ENCODE peak calls at places on chromosomes 2 and 18, in nine cellular contexts. One of them, this sample, is unnamed.

GRCh38 chr2:66509326-66509811 is 74.4 kb downstream of the MEIS1 start:
- DNase-seq in EH: peak; percentile 64
- DNase-seq in choroid plexus epithelial cell: peak; percentile 32
- DNase-seq in cardiac fibroblast: peak; percentile 45
- DNase-seq in stimulated activated CD4-positive, alpha-beta T cell treated with anti-CD3 and anti-CD28 coated beads, Interleukin-1b, Interleukin-23, amount 100 ng/mL, for 24 hours: no peak
- DNase-seq in MG63: peak; percentile 8
- DNase-seq in amniotic stem cell: no peak
- DNase-seq in GM12892: no peak
- DNase-seq in SK-N-DZ: no peak
- DNase-seq in this sample: no peak

GRCh38 chr2:2147024-2147900 is 183.8 kb downstream of the MYT1L start:
- DNase-seq in MG63: no peak
- DNase-seq in amniotic stem cell: no peak
- DNase-seq in EH: no peak
- DNase-seq in SK-N-DZ: no peak
- DNase-seq in GM12892: no peak
- DNase-seq in stimulated activated CD4-positive, alpha-beta T cell treated with anti-CD3 and anti-CD28 coated beads, Interleukin-1b, Interleukin-23, amount 100 ng/mL, for 24 hours: no peak
- DNase-seq in choroid plexus epithelial cell: no peak
- DNase-seq in cardiac fibroblast: no peak
- DNase-seq in this sample: no peak

GRCh38 chr2:23411752-23412431 is 26.9 kb downstream of the KLHL29 start:
- DNase-seq in MG63: peak; percentile 66
- DNase-seq in cardiac fibroblast: peak; percentile 99
- DNase-seq in amniotic stem cell: peak; percentile 56
- DNase-seq in SK-N-DZ: no peak
- DNase-seq in stimulated activated CD4-positive, alpha-beta T cell treated with anti-CD3 and anti-CD28 coated beads, Interleukin-1b, Interleukin-23, amount 100 ng/mL, for 24 hours: no peak
- DNase-seq in choroid plexus epithelial cell: peak; percentile 80
- DNase-seq in EH: peak; percentile 97
- DNase-seq in GM12892: no peak
- DNase-seq in this sample: no peak

GRCh38 chr18:73545497-73545896 is 602.1 kb downstream of the FBXO15 start:
- DNase-seq in GM12892: no peak
- DNase-seq in cardiac fibroblast: no peak
- DNase-seq in stimulated activated CD4-positive, alpha-beta T cell treated with anti-CD3 and anti-CD28 coated beads, Interleukin-1b, Interleukin-23, amount 100 ng/mL, for 24 hours: no peak
- DNase-seq in SK-N-DZ: no peak
- DNase-seq in choroid plexus epithelial cell: no peak
- DNase-seq in MG63: no peak
- DNase-seq in amniotic stem cell: no peak
- DNase-seq in EH: no peak
- DNase-seq in this sample: no peak

GRCh38 chr2:127081826-127082633 is 24.9 kb downstream of the BIN1 start:
- DNase-seq in GM12892: peak; percentile 71
- DNase-seq in cardiac fibroblast: no peak
- DNase-seq in choroid plexus epithelial cell: peak; percentile 40
- DNase-seq in EH: no peak
- DNase-seq in MG63: no peak
- DNase-seq in stimulated activated CD4-positive, alpha-beta T cell treated with anti-CD3 and anti-CD28 coated beads, Interleukin-1b, Interleukin-23, amount 100 ng/mL, for 24 hours: no peak
- DNase-seq in SK-N-DZ: no peak
- DNase-seq in amniotic stem cell: no peak
- DNase-seq in this sample: no peak

GRCh38 chr2:8836979-8837794 is at the start of gene KIDINS220:
- DNase-seq in GM12892: peak; percentile 96
- DNase-seq in choroid plexus epithelial cell: peak; percentile 85
- DNase-seq in MG63: peak; percentile 69
- DNase-seq in SK-N-DZ: peak; percentile 69
- DNase-seq in cardiac fibroblast: peak; percentile 84
- DNase-seq in EH: peak; percentile 86
- DNase-seq in amniotic stem cell: peak; percentile 84
- DNase-seq in stimulated activated CD4-positive, alpha-beta T cell treated with anti-CD3 and anti-CD28 coated beads, Interleukin-1b, Interleukin-23, amount 100 ng/mL, for 24 hours: peak; percentile 78
- DNase-seq in this sample: peak; percentile 37

GRCh38 chr2:86584164-86584913 is 21.1 kb upstream of the CHMP3 start:
- DNase-seq in stimulated activated CD4-positive, alpha-beta T cell treated with anti-CD3 and anti-CD28 coated beads, Interleukin-1b, Interleukin-23, amount 100 ng/mL, for 24 hours: no peak
- DNase-seq in GM12892: no peak
- DNase-seq in cardiac fibroblast: peak; percentile 75
- DNase-seq in SK-N-DZ: no peak
- DNase-seq in choroid plexus epithelial cell: peak; percentile 50
- DNase-seq in amniotic stem cell: no peak
- DNase-seq in EH: peak; percentile 31
- DNase-seq in MG63: no peak
- DNase-seq in this sample: no peak

GRCh38 chr18:8631265-8631664 is 22.0 kb downstream of the RAB12 start:
- DNase-seq in amniotic stem cell: no peak
- DNase-seq in cardiac fibroblast: no peak
- DNase-seq in EH: no peak
- DNase-seq in SK-N-DZ: no peak
- DNase-seq in choroid plexus epithelial cell: no peak
- DNase-seq in MG63: no peak
- DNase-seq in GM12892: no peak
- DNase-seq in stimulated activated CD4-positive, alpha-beta T cell treated with anti-CD3 and anti-CD28 coated beads, Interleukin-1b, Interleukin-23, amount 100 ng/mL, for 24 hours: no peak
- DNase-seq in this sample: no peak

GRCh38 chr2:111624401-111625156 is 259.4 kb downstream of the ANAPC1 start:
- DNase-seq in amniotic stem cell: no peak
- DNase-seq in EH: peak; percentile 91
- DNase-seq in GM12892: no peak
- DNase-seq in SK-N-DZ: no peak
- DNase-seq in cardiac fibroblast: peak; percentile 89
- DNase-seq in choroid plexus epithelial cell: peak; percentile 95
- DNase-seq in MG63: no peak
- DNase-seq in stimulated activated CD4-positive, alpha-beta T cell treated with anti-CD3 and anti-CD28 coated beads, Interleukin-1b, Interleukin-23, amount 100 ng/mL, for 24 hours: no peak
- DNase-seq in this sample: no peak

GRCh38 chr2:222418734-222419133 is 5.6 kb upstream of the SGPP2 start:
- DNase-seq in SK-N-DZ: no peak
- DNase-seq in amniotic stem cell: no peak
- DNase-seq in cardiac fibroblast: no peak
- DNase-seq in EH: no peak
- DNase-seq in MG63: no peak
- DNase-seq in stimulated activated CD4-positive, alpha-beta T cell treated with anti-CD3 and anti-CD28 coated beads, Interleukin-1b, Interleukin-23, amount 100 ng/mL, for 24 hours: no peak
- DNase-seq in GM12892: no peak
- DNase-seq in choroid plexus epithelial cell: no peak
- DNase-seq in this sample: no peak

GRCh38 chr2:20217041-20217970 is 7.6 kb downstream of the SDC1 start:
- DNase-seq in MG63: peak; percentile 41
- DNase-seq in SK-N-DZ: no peak
- DNase-seq in choroid plexus epithelial cell: no peak
- DNase-seq in GM12892: no peak
- DNase-seq in cardiac fibroblast: no peak
- DNase-seq in amniotic stem cell: no peak
- DNase-seq in EH: no peak
- DNase-seq in stimulated activated CD4-positive, alpha-beta T cell treated with anti-CD3 and anti-CD28 coated beads, Interleukin-1b, Interleukin-23, amount 100 ng/mL, for 24 hours: no peak
- DNase-seq in this sample: no peak

GRCh38 chr2:80461505-80462197 is 157.1 kb upstream of the LRRTM1 start:
- DNase-seq in cardiac fibroblast: no peak
- DNase-seq in stimulated activated CD4-positive, alpha-beta T cell treated with anti-CD3 and anti-CD28 coated beads, Interleukin-1b, Interleukin-23, amount 100 ng/mL, for 24 hours: no peak
- DNase-seq in SK-N-DZ: no peak
- DNase-seq in choroid plexus epithelial cell: no peak
- DNase-seq in EH: no peak
- DNase-seq in amniotic stem cell: no peak
- DNase-seq in MG63: no peak
- DNase-seq in GM12892: no peak
- DNase-seq in this sample: no peak

GRCh38 chr18:10785798-10786197 is 260.0 kb downstream of the NAPG start:
- DNase-seq in GM12892: no peak
- DNase-seq in MG63: no peak
- DNase-seq in stimulated activated CD4-positive, alpha-beta T cell treated with anti-CD3 and anti-CD28 coated beads, Interleukin-1b, Interleukin-23, amount 100 ng/mL, for 24 hours: no peak
- DNase-seq in choroid plexus epithelial cell: no peak
- DNase-seq in SK-N-DZ: no peak
- DNase-seq in amniotic stem cell: no peak
- DNase-seq in cardiac fibroblast: no peak
- DNase-seq in EH: no peak
- DNase-seq in this sample: no peak

GRCh38 chr2:120504936-120505705 is 159.2 kb downstream of the INHBB start:
- DNase-seq in SK-N-DZ: no peak
- DNase-seq in amniotic stem cell: no peak
- DNase-seq in EH: no peak
- DNase-seq in stimulated activated CD4-positive, alpha-beta T cell treated with anti-CD3 and anti-CD28 coated beads, Interleukin-1b, Interleukin-23, amount 100 ng/mL, for 24 hours: no peak
- DNase-seq in GM12892: no peak
- DNase-seq in choroid plexus epithelial cell: no peak
- DNase-seq in MG63: no peak
- DNase-seq in cardiac fibroblast: no peak
- DNase-seq in this sample: no peak

GRCh38 chr2:205720451-205720902 is 38.2 kb downstream of the NRP2 start:
- DNase-seq in SK-N-DZ: no peak
- DNase-seq in MG63: no peak
- DNase-seq in cardiac fibroblast: no peak
- DNase-seq in EH: no peak
- DNase-seq in choroid plexus epithelial cell: no peak
- DNase-seq in stimulated activated CD4-positive, alpha-beta T cell treated with anti-CD3 and anti-CD28 coated beads, Interleukin-1b, Interleukin-23, amount 100 ng/mL, for 24 hours: no peak
- DNase-seq in GM12892: no peak
- DNase-seq in amniotic stem cell: no peak
- DNase-seq in this sample: no peak

GRCh38 chr2:54394392-54394791 is 61.7 kb upstream of the SPTBN1 start:
- DNase-seq in MG63: no peak
- DNase-seq in EH: no peak
- DNase-seq in amniotic stem cell: no peak
- DNase-seq in GM12892: no peak
- DNase-seq in stimulated activated CD4-positive, alpha-beta T cell treated with anti-CD3 and anti-CD28 coated beads, Interleukin-1b, Interleukin-23, amount 100 ng/mL, for 24 hours: no peak
- DNase-seq in cardiac fibroblast: peak; percentile 51
- DNase-seq in SK-N-DZ: no peak
- DNase-seq in choroid plexus epithelial cell: peak; percentile 50
- DNase-seq in this sample: no peak

GRCh38 chr18:56598422-56598821 is 40.0 kb downstream of the TXNL1 start:
- DNase-seq in cardiac fibroblast: no peak
- DNase-seq in EH: no peak
- DNase-seq in amniotic stem cell: no peak
- DNase-seq in SK-N-DZ: no peak
- DNase-seq in GM12892: no peak
- DNase-seq in stimulated activated CD4-positive, alpha-beta T cell treated with anti-CD3 and anti-CD28 coated beads, Interleukin-1b, Interleukin-23, amount 100 ng/mL, for 24 hours: no peak
- DNase-seq in MG63: no peak
- DNase-seq in choroid plexus epithelial cell: no peak
- DNase-seq in this sample: no peak

GRCh38 chr2:239951825-239952224 is 73.3 kb downstream of the NDUFA10 start:
- DNase-seq in stimulated activated CD4-positive, alpha-beta T cell treated with anti-CD3 and anti-CD28 coated beads, Interleukin-1b, Interleukin-23, amount 100 ng/mL, for 24 hours: no peak
- DNase-seq in MG63: no peak
- DNase-seq in amniotic stem cell: no peak
- DNase-seq in cardiac fibroblast: no peak
- DNase-seq in choroid plexus epithelial cell: no peak
- DNase-seq in EH: no peak
- DNase-seq in SK-N-DZ: no peak
- DNase-seq in GM12892: no peak
- DNase-seq in this sample: no peak

GRCh38 chr2:69980408-69980807 is 19.0 kb upstream of the ASPRV1 start:
- DNase-seq in cardiac fibroblast: peak; percentile 29
- DNase-seq in amniotic stem cell: no peak
- DNase-seq in GM12892: no peak
- DNase-seq in EH: peak; percentile 67
- DNase-seq in SK-N-DZ: no peak
- DNase-seq in MG63: no peak
- DNase-seq in stimulated activated CD4-positive, alpha-beta T cell treated with anti-CD3 and anti-CD28 coated beads, Interleukin-1b, Interleukin-23, amount 100 ng/mL, for 24 hours: no peak
- DNase-seq in choroid plexus epithelial cell: peak; percentile 26
- DNase-seq in this sample: no peak

GRCh38 chr2:171834286-171834685 is 59.8 kb downstream of the SLC25A12 start:
- DNase-seq in choroid plexus epithelial cell: no peak
- DNase-seq in SK-N-DZ: no peak
- DNase-seq in amniotic stem cell: no peak
- DNase-seq in MG63: no peak
- DNase-seq in GM12892: no peak
- DNase-seq in cardiac fibroblast: no peak
- DNase-seq in stimulated activated CD4-positive, alpha-beta T cell treated with anti-CD3 and anti-CD28 coated beads, Interleukin-1b, Interleukin-23, amount 100 ng/mL, for 24 hours: no peak
- DNase-seq in EH: no peak
- DNase-seq in this sample: no peak

This sample was measured in brain pericyte.